ENCODE peak calls at places on chromosome 15, in four cellular contexts. One of them, this sample, is unnamed.
A peak's percentile ranks its signal among the peaks of the same experiment; 100 is the strongest.

GRCh38 chr15:91839867-91840266 is 13.6 kb upstream of the SLCO3A1 start:
- DNase-seq in LNCaP clone FGC: no peak
- DNase-seq in fibroblast of the aortic adventitia: no peak
- DNase-seq in tibial nerve: no peak
- DNase-seq in this sample: no peak

GRCh38 chr15:73910904-73911303 is 15.4 kb upstream of the LOXL1 start:
- DNase-seq in LNCaP clone FGC: no peak
- DNase-seq in fibroblast of the aortic adventitia: no peak
- DNase-seq in tibial nerve: no peak
- DNase-seq in this sample: no peak

GRCh38 chr15:80549191-80549590 is 145.0 kb downstream of the ARNT2 start:
- DNase-seq in LNCaP clone FGC: no peak
- DNase-seq in fibroblast of the aortic adventitia: peak; percentile 88
- DNase-seq in tibial nerve: no peak
- DNase-seq in this sample: no peak

GRCh38 chr15:74463634-74464033 is 2.7 kb upstream of the UBL7 start:
- DNase-seq in LNCaP clone FGC: no peak
- DNase-seq in fibroblast of the aortic adventitia: no peak
- DNase-seq in tibial nerve: no peak
- DNase-seq in this sample: no peak

GRCh38 chr15:88882745-88883144 is 12.6 kb downstream of the HAPLN3 start:
- DNase-seq in LNCaP clone FGC: no peak
- DNase-seq in fibroblast of the aortic adventitia: peak; percentile 25
- DNase-seq in tibial nerve: no peak
- DNase-seq in this sample: no peak

GRCh38 chr15:22257668-22258401 is 177.5 kb downstream of the OR4M2 start:
- DNase-seq in LNCaP clone FGC: no peak
- DNase-seq in fibroblast of the aortic adventitia: no peak
- DNase-seq in tibial nerve: no peak
- DNase-seq in this sample: no peak

GRCh38 chr15:35833590-35833989 is 287.6 kb upstream of the DPH6 start:
- DNase-seq in LNCaP clone FGC: no peak
- DNase-seq in fibroblast of the aortic adventitia: no peak
- DNase-seq in tibial nerve: no peak
- DNase-seq in this sample: no peak

GRCh38 chr15:99014803-99015676 is 7.4 kb upstream of the PGPEP1L start:
- DNase-seq in LNCaP clone FGC: peak; percentile 35
- DNase-seq in fibroblast of the aortic adventitia: peak; percentile 24
- DNase-seq in tibial nerve: no peak
- DNase-seq in this sample: peak; percentile 32

GRCh38 chr15:99427668-99428361 is 138.0 kb upstream of the MEF2A start:
- DNase-seq in LNCaP clone FGC: no peak
- DNase-seq in fibroblast of the aortic adventitia: no peak
- DNase-seq in tibial nerve: no peak
- DNase-seq in this sample: no peak

GRCh38 chr15:99671926-99672701 is 61.1 kb downstream of the LYSMD4 start:
- DNase-seq in LNCaP clone FGC: no peak
- DNase-seq in fibroblast of the aortic adventitia: no peak
- DNase-seq in tibial nerve: no peak
- DNase-seq in this sample: no peak

GRCh38 chr15:23690450-23690852 is 3.3 kb upstream of the NDN start:
- DNase-seq in LNCaP clone FGC: no peak
- DNase-seq in fibroblast of the aortic adventitia: peak; percentile 48
- DNase-seq in tibial nerve: no peak
- DNase-seq in this sample: peak; percentile 69

GRCh38 chr15:99486371-99487336 is 79.1 kb upstream of the MEF2A start:
- DNase-seq in LNCaP clone FGC: no peak
- DNase-seq in fibroblast of the aortic adventitia: peak; percentile 92
- DNase-seq in tibial nerve: peak; percentile 36
- DNase-seq in this sample: no peak

GRCh38 chr15:20349774-20350498 is 191.7 kb downstream of the GOLGA6L6 start:
- DNase-seq in LNCaP clone FGC: no peak
- DNase-seq in fibroblast of the aortic adventitia: no peak
- DNase-seq in tibial nerve: no peak
- DNase-seq in this sample: no peak

GRCh38 chr15:74610302-74610951 is 5.2 kb upstream of the CLK3 start:
- DNase-seq in LNCaP clone FGC: no peak
- DNase-seq in fibroblast of the aortic adventitia: no peak
- DNase-seq in tibial nerve: no peak
- DNase-seq in this sample: no peak

GRCh38 chr15:69568621-69569020 is 116.0 kb downstream of the RPLP1 start:
- DNase-seq in LNCaP clone FGC: no peak
- DNase-seq in fibroblast of the aortic adventitia: peak; percentile 87
- DNase-seq in tibial nerve: no peak
- DNase-seq in this sample: peak; percentile 36

GRCh38 chr15:78620021-78620838 is 566 bp downstream of the CHRNA3 start:
- DNase-seq in LNCaP clone FGC: no peak
- DNase-seq in fibroblast of the aortic adventitia: no peak
- DNase-seq in tibial nerve: no peak
- DNase-seq in this sample: no peak

DNA sequence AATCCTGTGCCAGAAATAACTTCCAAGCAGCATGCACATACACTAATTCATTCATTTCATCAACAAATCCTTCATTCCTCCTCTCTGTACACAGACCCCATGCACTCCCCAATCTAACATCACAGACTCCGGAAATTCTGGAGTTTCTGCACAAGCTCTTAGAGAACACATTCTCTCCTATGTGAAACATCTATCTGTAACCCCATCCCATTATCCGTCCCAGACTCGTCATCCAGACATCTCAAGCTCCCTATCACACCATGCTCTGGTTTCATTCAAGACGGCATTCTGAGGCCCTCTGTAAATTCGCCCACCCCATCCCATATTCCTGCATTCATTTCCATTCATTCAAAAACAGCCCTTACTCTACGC is 611 bp downstream of the LEO1 start:
- DNase-seq in LNCaP clone FGC: no peak
- DNase-seq in fibroblast of the aortic adventitia: no peak
- DNase-seq in tibial nerve: no peak
- DNase-seq in this sample: no peak
- H3K4me3 ChIP-seq in LNCaP clone FGC: peak overlapping the region; percentile 97
- H3K4me3 ChIP-seq in fibroblast of the aortic adventitia: peak overlapping the region; percentile 92
- H3K4me3 ChIP-seq in tibial nerve: peak overlapping the region; percentile 85
- H3K4me3 ChIP-seq in this sample: peak overlapping the region; percentile 92

DNA sequence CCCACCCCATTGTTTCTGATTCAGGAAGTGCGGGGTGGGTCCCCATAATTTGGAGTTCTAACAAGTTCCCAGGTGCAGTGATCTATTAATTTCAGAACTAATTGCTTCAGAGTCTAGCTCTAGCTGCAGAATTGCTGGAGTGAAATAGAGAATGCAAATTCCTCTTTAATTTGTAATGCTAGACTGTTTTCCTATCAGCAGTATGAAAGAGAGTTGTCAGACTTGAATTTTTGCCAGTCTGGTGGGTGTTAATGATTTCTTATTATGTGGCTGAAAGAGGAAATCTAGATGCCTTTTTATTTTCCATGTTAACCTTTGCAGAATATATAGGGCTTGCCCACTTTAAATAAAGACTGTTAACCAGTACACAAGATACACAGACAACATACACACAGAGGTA is 23.7 kb downstream of the APH1B start:
- DNase-seq in LNCaP clone FGC: no peak
- DNase-seq in fibroblast of the aortic adventitia: no peak
- DNase-seq in tibial nerve: no peak
- DNase-seq in this sample: no peak
- H3K4me3 ChIP-seq in LNCaP clone FGC: no peak overlapping the region
- H3K4me3 ChIP-seq in fibroblast of the aortic adventitia: no peak overlapping the region
- H3K4me3 ChIP-seq in tibial nerve: no peak overlapping the region
- H3K4me3 ChIP-seq in this sample: no peak overlapping the region

GRCh38 chr15:82918607-82919230 is 33.8 kb downstream of the HOMER2 start:
- DNase-seq in LNCaP clone FGC: no peak
- DNase-seq in fibroblast of the aortic adventitia: no peak
- DNase-seq in tibial nerve: no peak
- DNase-seq in this sample: no peak
- H3K4me3 ChIP-seq in LNCaP clone FGC: no peak overlapping the region
- H3K4me3 ChIP-seq in fibroblast of the aortic adventitia: no peak overlapping the region
- H3K4me3 ChIP-seq in tibial nerve: no peak overlapping the region
- H3K4me3 ChIP-seq in this sample: no peak overlapping the region

GRCh38 chr15:40918799-40919392 is 10.2 kb upstream of the DLL4 start:
- DNase-seq in LNCaP clone FGC: no peak
- DNase-seq in fibroblast of the aortic adventitia: no peak
- DNase-seq in tibial nerve: no peak
- DNase-seq in this sample: no peak
- H3K4me3 ChIP-seq in LNCaP clone FGC: no peak overlapping the region
- H3K4me3 ChIP-seq in fibroblast of the aortic adventitia: no peak overlapping the region
- H3K4me3 ChIP-seq in tibial nerve: no peak overlapping the region
- H3K4me3 ChIP-seq in this sample: no peak overlapping the region

DNA sequence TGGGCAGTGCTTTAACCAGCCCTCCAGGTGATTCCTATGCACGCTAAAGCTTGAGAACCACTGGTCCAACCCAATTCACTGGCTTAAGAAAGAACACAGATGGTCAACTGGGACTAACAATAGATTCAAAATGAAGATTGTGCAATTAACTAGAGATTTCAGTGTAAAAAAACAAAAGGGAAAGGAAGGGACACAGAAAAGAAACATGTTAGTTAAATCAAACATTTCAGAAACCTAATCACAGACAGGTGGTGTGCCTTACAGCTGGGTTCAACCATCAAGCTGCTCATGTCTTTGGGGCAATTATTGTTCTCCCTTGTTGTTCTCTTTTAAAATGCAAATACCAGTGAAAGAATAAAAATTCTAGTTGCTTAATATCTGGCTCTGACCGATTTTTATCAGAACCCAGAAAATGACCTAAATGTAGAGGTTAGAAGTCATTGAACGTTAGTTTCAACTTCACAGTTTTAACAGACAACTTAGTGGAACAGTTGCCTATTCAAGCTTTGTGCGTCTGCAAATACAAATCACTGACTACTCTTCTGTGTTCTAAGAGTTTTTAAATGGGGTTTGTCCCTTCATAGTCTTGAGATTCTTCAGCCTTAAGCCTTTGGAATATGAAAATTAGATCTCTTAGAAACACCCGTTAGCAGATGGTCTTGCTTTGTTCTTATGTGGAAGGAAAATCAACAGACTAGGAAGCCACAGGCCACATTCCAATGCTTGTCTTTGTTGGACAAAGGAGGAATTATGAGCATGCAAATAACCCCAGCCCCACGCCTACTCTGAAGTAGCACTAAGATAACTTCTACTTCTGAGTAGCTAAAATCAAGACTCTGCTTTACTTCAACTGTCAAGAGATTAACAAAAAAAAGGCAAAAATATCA is 223.5 kb downstream of the ATP8B4 start:
- DNase-seq in LNCaP clone FGC: no peak
- DNase-seq in fibroblast of the aortic adventitia: peak; percentile 91
- DNase-seq in tibial nerve: no peak
- DNase-seq in this sample: no peak
- H3K4me3 ChIP-seq in LNCaP clone FGC: no peak overlapping the region
- H3K4me3 ChIP-seq in fibroblast of the aortic adventitia: no peak overlapping the region
- H3K4me3 ChIP-seq in tibial nerve: no peak overlapping the region
- H3K4me3 ChIP-seq in this sample: no peak overlapping the region

DNA sequence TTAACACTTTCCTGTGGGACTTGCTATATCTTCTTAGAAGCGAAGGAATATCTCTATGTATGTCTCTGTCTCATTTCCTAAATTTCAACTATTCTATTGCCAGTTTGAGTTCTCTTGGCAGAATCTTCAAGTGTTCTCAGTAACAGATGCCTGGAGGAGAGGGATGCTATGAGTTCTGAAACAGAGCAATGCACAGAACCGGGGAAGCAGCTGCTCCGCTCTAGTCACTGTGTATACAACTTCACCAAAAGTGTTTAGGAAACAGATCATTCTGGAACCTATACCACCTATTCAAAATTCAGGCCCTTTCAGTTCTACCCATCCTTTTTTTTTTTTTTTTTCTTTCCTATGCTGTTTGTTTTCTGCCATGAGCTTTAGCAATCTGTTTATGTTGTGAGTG is 144.6 kb downstream of the RORA start:
- DNase-seq in LNCaP clone FGC: no peak
- DNase-seq in fibroblast of the aortic adventitia: no peak
- DNase-seq in tibial nerve: no peak
- DNase-seq in this sample: no peak
- H3K4me3 ChIP-seq in LNCaP clone FGC: no peak overlapping the region
- H3K4me3 ChIP-seq in fibroblast of the aortic adventitia: no peak overlapping the region
- H3K4me3 ChIP-seq in tibial nerve: no peak overlapping the region
- H3K4me3 ChIP-seq in this sample: no peak overlapping the region

GRCh38 chr15:52795464-52796227 is 5.5 kb upstream of the ONECUT1 start:
- DNase-seq in LNCaP clone FGC: no peak
- DNase-seq in fibroblast of the aortic adventitia: no peak
- DNase-seq in tibial nerve: no peak
- DNase-seq in this sample: no peak
- H3K4me3 ChIP-seq in LNCaP clone FGC: no peak overlapping the region
- H3K4me3 ChIP-seq in fibroblast of the aortic adventitia: no peak overlapping the region
- H3K4me3 ChIP-seq in tibial nerve: no peak overlapping the region
- H3K4me3 ChIP-seq in this sample: no peak overlapping the region

GRCh38 chr15:40795019-40795418 is 11.9 kb upstream of the ZFYVE19 start:
- DNase-seq in LNCaP clone FGC: no peak
- DNase-seq in fibroblast of the aortic adventitia: no peak
- DNase-seq in tibial nerve: no peak
- DNase-seq in this sample: no peak
- H3K4me3 ChIP-seq in LNCaP clone FGC: no peak overlapping the region
- H3K4me3 ChIP-seq in fibroblast of the aortic adventitia: no peak overlapping the region
- H3K4me3 ChIP-seq in tibial nerve: no peak overlapping the region
- H3K4me3 ChIP-seq in this sample: no peak overlapping the region

DNA sequence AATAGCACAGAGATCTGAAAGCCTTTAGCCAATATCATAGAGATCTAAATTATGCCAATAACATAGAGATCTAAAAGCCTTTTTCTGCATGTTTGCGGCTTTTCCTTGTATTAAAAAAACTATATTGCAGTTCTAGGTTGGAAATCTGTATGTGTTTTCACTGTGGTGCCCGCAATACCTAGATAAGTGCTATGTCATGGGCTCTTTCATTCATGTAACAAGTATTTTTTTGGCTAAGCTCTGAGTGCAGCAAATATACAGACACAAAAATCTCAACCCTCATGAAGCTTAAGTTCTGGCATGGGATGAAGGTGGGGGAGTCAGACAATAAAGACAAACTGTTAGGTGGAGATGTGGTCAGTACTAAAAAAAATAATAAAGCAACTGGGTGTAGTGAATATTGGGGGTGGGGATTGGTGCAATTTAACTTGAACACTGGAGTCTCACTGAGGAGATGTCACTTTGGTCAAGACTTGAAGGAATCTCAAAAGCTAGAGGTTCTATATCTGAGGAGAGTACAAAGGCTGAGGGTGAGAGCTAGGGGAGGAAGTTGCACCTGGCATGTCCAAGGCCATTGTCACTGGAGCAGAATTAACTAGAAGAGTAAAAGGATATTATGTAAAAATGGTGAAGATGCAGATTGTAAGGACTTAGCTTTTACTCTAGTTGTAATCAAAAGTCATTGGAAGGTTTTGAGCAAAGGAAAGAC is 978 bp downstream of the BUB1B start:
- DNase-seq in LNCaP clone FGC: no peak
- DNase-seq in fibroblast of the aortic adventitia: no peak
- DNase-seq in tibial nerve: no peak
- DNase-seq in this sample: no peak
- H3K4me3 ChIP-seq in LNCaP clone FGC: peak overlapping the region; percentile 86
- H3K4me3 ChIP-seq in fibroblast of the aortic adventitia: peak overlapping the region; percentile 95
- H3K4me3 ChIP-seq in tibial nerve: no peak overlapping the region
- H3K4me3 ChIP-seq in this sample: peak overlapping the region; percentile 95